ENCODE peak calls at places on chromosome 14, in five cellular contexts. S, F, L, G and Z are unnamed samples.
A peak's percentile ranks its signal among the peaks of the same experiment; 100 is the strongest.

GRCh38 chr14:75968461-75968860 is 13.3 kb downstream of the TGFB3 start:
- DNase-seq in S (no peak), F (no peak), L (no peak), G (peak; percentile 69), Z (no peak)

GRCh38 chr14:21526672-21527319 is 650 bp upstream of the SALL2 start:
- DNase-seq in S (no peak), F (no peak), L (no peak), G (no peak), Z (no peak)

GRCh38 chr14:21525995-21526671 is at the start of gene SALL2:
- DNase-seq in S (peak; percentile 22), F (peak; percentile 33), L (no peak), G (peak; percentile 86), Z (peak; percentile 80)

GRCh38 chr14:103561381-103562134 is 899 bp downstream of the BAG5 start:
- DNase-seq in S (peak; percentile 59), F (no peak), L (no peak), G (no peak), Z (no peak)

GRCh38 chr14:29821665-29822429 is 105.8 kb downstream of the PRKD1 start:
- DNase-seq in S (no peak), F (no peak), L (no peak), G (no peak), Z (no peak)

GRCh38 chr14:76953196-76953945 is 75.1 kb downstream of the IRF2BPL start:
- DNase-seq in S (peak; percentile 71), F (peak; percentile 41), L (peak; percentile 43), G (peak; percentile 89), Z (no peak)

GRCh38 chr14:95500201-95500681 is 16.2 kb downstream of the SYNE3 start:
- DNase-seq in S (no peak), F (no peak), L (no peak), G (peak; percentile 61), Z (no peak)

GRCh38 chr14:92362781-92363235 is 39.8 kb downstream of the SLC24A4 start:
- DNase-seq in S (no peak), F (no peak), L (peak; percentile 41), G (no peak), Z (no peak)

GRCh38 chr14:50272498-50272897 is 39.5 kb downstream of the L2HGDH start:
- DNase-seq in S (peak; percentile 5), F (no peak), L (no peak), G (no peak), Z (no peak)

GRCh38 chr14:81269100-81269978 is 48.6 kb upstream of the GTF2A1 start:
- DNase-seq in S (peak; percentile 67), F (no peak), L (no peak), G (no peak), Z (no peak)

GRCh38 chr14:61559641-61560201 is 135.6 kb upstream of the HIF1A start:
- DNase-seq in S (no peak), F (no peak), L (no peak), G (no peak), Z (no peak)

GRCh38 chr14:104650057-104650980 is 39.1 kb upstream of the INF2 start:
- DNase-seq in S (peak; percentile 17), F (peak; percentile 44), L (no peak), G (peak; percentile 83), Z (peak; percentile 72)

GRCh38 chr14:22159049-22159448 is 430.0 kb downstream of the DAD1 start:
- DNase-seq in S (peak; percentile 98), F (no peak), L (no peak), G (no peak), Z (no peak)

GRCh38 chr14:83470466-83470865 is 1936.8 kb upstream of the SEL1L start:
- DNase-seq in S (no peak), F (no peak), L (no peak), G (no peak), Z (no peak)

GRCh38 chr14:75439989-75440388 is 12.2 kb downstream of the JDP2 start:
- DNase-seq in S (no peak), F (no peak), L (no peak), G (no peak), Z (no peak)

GRCh38 chr14:104499784-104500496 is 79.6 kb upstream of the C14orf180 start:
- DNase-seq in S (no peak), F (no peak), L (no peak), G (peak; percentile 38), Z (no peak)

GRCh38 chr14:91415794-91416743 is 1.6 kb downstream of the CCDC88C start:
- DNase-seq in S (peak; percentile 88), F (no peak), L (no peak), G (no peak), Z (no peak)

GRCh38 chr14:94111276-94112095 is 950 bp downstream of the IFI27 start:
- DNase-seq in S (no peak), F (no peak), L (no peak), G (no peak), Z (no peak)
- TF ChIP-seq CTCF in S (no peak), F (no peak), L (no peak), G (no peak), Z (no peak)

GRCh38 chr14:24300326-24300980 is 803 bp downstream of the NOP9 start:
- DNase-seq in S (no peak), F (no peak), L (no peak), G (no peak), Z (no peak)

GRCh38 chr14:24299255-24300191 is at the start of the genes DHRS1 and NOP9:
- DNase-seq in S (peak; percentile 80), F (peak; percentile 83), L (peak; percentile 48), G (peak; percentile 92), Z (peak; percentile 87)

GRCh38 chr14:24298892-24299254 is 707 bp downstream of the DHRS1 start:
- DNase-seq in S (peak; percentile 92), F (no peak), L (no peak), G (no peak), Z (no peak)

GRCh38 chr14:24296341-24297157 is 3.0 kb downstream of the DHRS1 start:
- DNase-seq in S (peak; percentile 94), F (no peak), L (no peak), G (no peak), Z (no peak)

GRCh38 chr14:24297190-24297964 is 2.2 kb downstream of the DHRS1 start:
- DNase-seq in S (peak; percentile 72), F (no peak), L (no peak), G (no peak), Z (no peak)
- TF ChIP-seq CTCF in S (peak; percentile 77), F (peak; percentile 8), L (no peak), G (no peak), Z (no peak)

GRCh38 chr14:56841611-56842010 is 31.3 kb upstream of the OTX2 start:
- DNase-seq in S (no peak), F (no peak), L (no peak), G (no peak), Z (no peak)

GRCh38 chr14:56840221-56840620 is 29.9 kb upstream of the OTX2 start:
- DNase-seq in S (no peak), F (no peak), L (no peak), G (no peak), Z (no peak)

GRCh38 chr14:56846970-56847928 is 37.0 kb upstream of the OTX2 start:
- DNase-seq in S (no peak), F (no peak), L (no peak), G (no peak), Z (no peak)

GRCh38 chr14:56844603-56845002 is 34.3 kb upstream of the OTX2 start:
- DNase-seq in S (no peak), F (no peak), L (no peak), G (no peak), Z (no peak)
- TF ChIP-seq CTCF in S (no peak), F (no peak), L (no peak), G (no peak), Z (no peak)

DNA sequence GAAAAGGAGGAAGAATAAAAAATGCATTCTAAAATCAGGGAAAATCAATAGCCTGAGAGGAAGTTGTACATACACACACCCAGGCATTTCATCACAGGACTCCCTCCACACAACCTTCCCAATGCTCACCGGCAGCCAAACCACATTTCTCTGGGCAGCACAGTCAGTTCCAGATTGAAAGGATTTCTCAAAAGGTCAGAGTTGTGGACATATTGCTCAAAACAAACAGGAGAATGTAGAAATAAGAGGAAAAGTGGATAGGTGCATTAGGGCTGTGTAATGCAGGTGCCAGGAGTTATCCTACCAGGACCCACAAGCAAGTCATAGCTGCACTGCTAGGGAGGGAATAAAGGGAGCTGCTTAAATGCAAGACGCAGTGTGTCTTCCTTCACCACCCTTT is 62.9 kb downstream of the GCH1 start:
- DNase-seq in S (peak; percentile 33), F (peak; percentile 31), L (no peak), G (peak; percentile 82), Z (no peak)
- TF ChIP-seq CTCF in S (no peak), F (no peak), L (no peak), G (no peak), Z (no peak)

GRCh38 chr14:33612184-33612479 is 338.7 kb downstream of the EGLN3 start:
- DNase-seq in S (no peak), F (no peak), L (no peak), G (no peak), Z (no peak)
- TF ChIP-seq CTCF in S (no peak), F (no peak), L (no peak), G (no peak), Z (no peak)

DNA sequence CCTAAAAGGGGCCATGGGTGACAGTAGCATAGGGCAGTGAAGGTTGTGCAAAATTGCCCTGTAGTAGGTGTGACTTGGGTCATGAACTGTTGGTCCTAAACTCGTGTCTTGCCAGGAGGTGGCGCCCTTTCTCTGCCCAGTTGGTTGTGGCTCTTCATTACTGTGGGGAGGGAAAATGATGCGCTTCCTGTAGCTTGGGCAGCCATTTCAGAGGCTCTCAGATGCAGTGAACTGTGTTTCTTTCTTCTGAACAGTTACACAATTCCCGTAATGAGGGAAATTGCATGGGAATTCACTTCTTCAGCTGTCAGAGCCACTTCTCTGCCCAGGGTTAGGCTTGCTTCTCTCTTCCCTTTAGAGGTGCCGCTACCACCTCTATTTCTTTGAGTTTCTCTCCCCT is 148.1 kb upstream of the NRXN3 start:
- DNase-seq in S (peak; percentile 60), F (no peak), L (no peak), G (no peak), Z (peak; percentile 44)
- TF ChIP-seq CTCF in S (peak; percentile 90), F (no peak), L (no peak), G (no peak), Z (peak; percentile 54)

GRCh38 chr14:79571361-79571760 is 639.9 kb downstream of the DIO2 start:
- DNase-seq in S (no peak), F (no peak), L (no peak), G (no peak), Z (no peak)

GRCh38 chr14:79575032-79575431 is 636.3 kb downstream of the DIO2 start:
- DNase-seq in S (no peak), F (no peak), L (no peak), G (no peak), Z (no peak)

GRCh38 chr14:79576434-79576833 is 634.9 kb downstream of the DIO2 start:
- DNase-seq in S (no peak), F (no peak), L (no peak), G (no peak), Z (no peak)

GRCh38 chr14:79570648-79571047 is 640.7 kb downstream of the DIO2 start:
- DNase-seq in S (no peak), F (no peak), L (no peak), G (no peak), Z (no peak)

DNA sequence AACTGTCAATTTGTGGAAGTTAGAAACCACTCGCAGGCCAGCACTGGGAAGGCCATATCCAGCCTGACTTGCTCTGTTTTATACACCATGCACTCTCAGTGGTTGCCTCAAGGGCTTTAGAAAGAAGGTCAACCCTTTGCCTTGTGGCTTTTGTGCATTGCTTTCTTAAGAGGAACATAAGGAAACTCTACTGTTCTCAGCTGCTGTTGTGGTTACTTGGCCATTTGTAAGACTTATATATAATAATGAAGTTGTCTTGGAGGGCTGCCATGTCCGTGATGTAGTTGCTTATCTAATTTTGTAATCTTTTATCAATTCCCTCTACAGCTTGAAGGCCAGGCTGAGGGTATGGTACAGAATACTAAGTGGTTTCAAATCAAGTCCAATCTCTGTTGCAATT is 637.8 kb downstream of the DIO2 start:
- DNase-seq in S (no peak), F (no peak), L (no peak), G (no peak), Z (no peak)
- TF ChIP-seq CTCF in S (no peak), F (no peak), L (no peak), G (no peak), Z (no peak)